ENCODE peak calls at places on chromosome 15, in nine cellular contexts. U is body of pancreas, K is A549, W is heart left ventricle, G is breast epithelium, E is Peyer's patch, C is lower leg skin, V is transverse colon, L is uterus. H is an unnamed sample.

GRCh38 chr15:53351373-53351772 is 408.1 kb downstream of the WDR72 start:
- DNase-seq in V (no peak), L (no peak), G (no peak), E (no peak), W (no peak), U (no peak), C (no peak), K (no peak), H (no peak)

GRCh38 chr15:64379216-64379960 is 1.9 kb downstream of the PCLAF start:
- DNase-seq in E (no peak), L (no peak), V (no peak), U (no peak), G (no peak), C (no peak), K (no peak), W (no peak), H (no peak)

GRCh38 chr15:71333839-71334238 is 218.6 kb downstream of the THSD4 start:
- DNase-seq in E (no peak), U (no peak), C (no peak), G (no peak), V (no peak), K (no peak), L (no peak), W (no peak), H (no peak)

GRCh38 chr15:26503998-26504397 is 268.9 kb downstream of the GABRB3 start:
- DNase-seq in G (no peak), V (no peak), W (no peak), L (no peak), C (no peak), U (no peak), E (no peak), K (no peak), H (no peak)

GRCh38 chr15:70062321-70062956 is 35.3 kb downstream of the TLE3 start:
- DNase-seq in K (no peak), C (peak), L (peak), W (peak), V (peak), G (peak), E (no peak), U (peak), H (no peak)

GRCh38 chr15:38533926-38534325 is 30.7 kb downstream of the RASGRP1 start:
- DNase-seq in G (no peak), V (no peak), E (no peak), U (no peak), W (no peak), K (no peak), C (no peak), L (no peak), H (no peak)

GRCh38 chr15:50145451-50145872 is 26.4 kb upstream of the ATP8B4 start:
- DNase-seq in V (no peak), W (no peak), K (peak), E (no peak), L (peak), C (no peak), U (peak), G (no peak), H (no peak)

GRCh38 chr15:77497942-77498361 is 77.3 kb downstream of the HMG20A start:
- DNase-seq in G (no peak), W (peak), L (peak), E (no peak), V (no peak), U (peak), C (no peak), K (no peak), H (no peak)

GRCh38 chr15:39657714-39658113 is 76.8 kb downstream of the THBS1 start:
- DNase-seq in K (no peak), W (no peak), V (no peak), U (no peak), L (no peak), G (no peak), E (no peak), C (no peak), H (peak)

GRCh38 chr15:101179341-101180153 is 72.3 kb downstream of the CHSY1 start:
- DNase-seq in C (no peak), V (no peak), U (no peak), E (no peak), K (no peak), L (no peak), G (no peak), W (no peak), H (no peak)

GRCh38 chr15:55694652-55695150 is 48.3 kb downstream of the PRTG start:
- DNase-seq in G (no peak), L (no peak), W (no peak), U (no peak), E (no peak), K (no peak), C (no peak), V (no peak), H (no peak)

GRCh38 chr15:60118146-60118545 is 114.0 kb downstream of the FOXB1 start:
- DNase-seq in W (no peak), V (no peak), U (no peak), E (no peak), L (no peak), C (no peak), K (no peak), G (no peak), H (no peak)

GRCh38 chr15:44719293-44719999 is 8.1 kb downstream of the B2M start:
- DNase-seq in E (peak), V (no peak), W (no peak), C (no peak), K (no peak), U (no peak), G (no peak), L (no peak), H (no peak)

GRCh38 chr15:68582236-68582635 is 3.4 kb downstream of the CORO2B start:
- DNase-seq in G (no peak), E (no peak), W (no peak), V (no peak), K (no peak), C (no peak), U (no peak), L (no peak), H (no peak)

GRCh38 chr15:41417418-41417811 is 520 bp downstream of the RTF1 start:
- DNase-seq in E (no peak), V (peak), U (no peak), W (peak), C (peak), K (peak), G (no peak), L (peak), H (peak)

GRCh38 chr15:55710286-55710685 is 32.7 kb downstream of the PRTG start:
- DNase-seq in V (no peak), G (no peak), K (no peak), U (no peak), L (no peak), C (no peak), W (no peak), E (no peak), H (no peak)

GRCh38 chr15:78382114-78382886 is 42.1 kb downstream of the CRABP1 start:
- DNase-seq in C (no peak), V (no peak), W (no peak), E (no peak), K (no peak), L (no peak), U (no peak), G (no peak), H (no peak)

DNA sequence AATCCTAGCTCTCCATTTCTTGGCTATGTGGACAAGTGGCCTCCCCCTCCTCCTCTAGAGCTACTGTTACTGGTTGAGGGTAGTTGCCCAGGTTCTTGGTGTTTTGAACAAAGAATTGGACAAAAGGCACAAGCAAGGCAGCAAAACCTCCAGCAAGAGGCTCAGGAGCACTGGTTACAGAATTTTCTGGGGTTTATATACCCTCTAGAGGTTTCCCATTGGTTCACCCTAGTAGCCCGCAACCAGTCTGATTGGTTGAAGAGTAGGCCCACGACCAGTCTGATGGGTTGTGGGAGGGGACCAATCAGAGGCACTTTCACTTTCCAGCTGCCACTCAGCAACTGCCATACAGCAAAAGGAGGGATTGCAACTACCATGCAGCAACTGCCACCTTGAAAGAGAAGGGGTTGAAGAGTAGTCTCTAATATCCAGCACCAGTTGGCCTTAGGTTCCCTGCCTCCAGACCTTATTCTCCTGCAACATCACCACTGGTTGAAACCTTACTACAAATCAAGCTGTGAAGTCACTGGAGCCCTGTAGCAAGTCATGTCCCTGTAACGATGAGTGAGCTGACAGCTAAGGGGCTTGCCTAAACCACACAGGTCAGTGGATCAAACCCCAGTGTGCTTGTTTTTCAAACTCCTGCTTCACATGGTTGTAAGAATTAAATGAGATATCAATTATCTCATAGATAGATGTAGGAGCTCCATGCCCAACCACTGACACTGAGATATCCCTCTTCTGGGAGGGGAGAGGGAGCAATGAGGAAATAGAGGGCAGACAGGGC is 2.9 kb upstream of the C15orf39 start:
- DNase-seq in G (no peak), V (peak), C (no peak), W (no peak), U (no peak), E (no peak), L (no peak), K (no peak), H (peak)
- TF ChIP-seq POLR2A in G (no peak), V (no peak), C (no peak), W (no peak), U (no peak), E (no peak), L (no peak), K (no peak), H (no peak)

DNA sequence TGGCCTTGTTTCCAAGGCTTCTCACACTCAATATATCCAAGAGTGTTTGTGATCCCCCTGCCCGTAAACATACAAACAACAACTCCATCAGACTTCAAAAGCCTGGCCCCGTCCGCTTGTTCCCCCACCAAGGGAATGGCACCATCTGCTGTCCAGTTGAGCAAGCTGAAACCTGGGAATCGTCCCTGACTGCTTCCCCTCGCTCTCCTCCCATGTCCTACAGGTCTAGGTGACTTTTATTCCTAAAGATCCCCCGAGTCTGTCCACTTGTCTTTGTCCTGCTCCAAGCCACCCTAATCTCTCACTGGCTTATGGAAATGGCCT is 27.9 kb upstream of the FAM174B start:
- DNase-seq in V (peak), G (no peak), E (no peak), K (no peak), W (peak), U (peak), C (no peak), L (peak), H (no peak)
- TF ChIP-seq POLR2A in V (no peak), G (no peak), E (no peak), K (no peak), W (no peak), U (no peak), C (no peak), L (no peak), H (no peak)

GRCh38 chr15:67173015-67173414 is 81.4 kb downstream of the AAGAB start:
- DNase-seq in G (no peak), E (no peak), W (no peak), U (no peak), C (no peak), V (no peak), K (no peak), L (no peak), H (no peak)

GRCh38 chr15:67175643-67176071 is 78.8 kb downstream of the AAGAB start:
- DNase-seq in V (peak), K (no peak), L (no peak), U (peak), W (no peak), C (peak), G (no peak), E (peak), H (no peak)

GRCh38 chr15:67173786-67174185 is 80.7 kb downstream of the AAGAB start:
- DNase-seq in C (no peak), G (no peak), K (no peak), W (no peak), E (no peak), L (no peak), U (no peak), V (no peak), H (no peak)

GRCh38 chr15:67174864-67175573 is 79.4 kb downstream of the AAGAB start:
- DNase-seq in V (no peak), L (no peak), U (no peak), W (no peak), G (no peak), C (no peak), K (peak), E (no peak), H (peak)

DNA sequence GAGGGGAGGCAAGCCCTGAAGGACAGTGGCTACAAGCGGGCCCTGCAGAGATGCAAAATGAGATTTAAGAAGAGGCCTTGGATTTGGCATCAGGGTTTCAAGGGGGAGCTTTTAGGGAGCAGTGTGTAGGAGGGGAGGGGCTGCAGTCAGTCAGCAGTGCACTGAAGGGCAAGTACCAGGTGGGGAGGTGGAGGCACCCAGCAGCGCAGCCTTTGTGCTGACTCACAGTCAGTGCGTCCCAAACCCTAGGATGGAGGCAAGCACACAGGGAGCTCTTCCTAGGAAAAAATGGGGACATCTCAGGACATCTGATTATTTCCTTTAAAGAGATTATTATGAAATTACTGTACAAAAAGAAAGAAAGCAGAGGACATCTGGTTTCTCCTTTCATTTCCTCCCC is 80.0 kb downstream of the AAGAB start:
- DNase-seq in V (no peak), L (no peak), C (no peak), K (no peak), G (no peak), U (no peak), E (no peak), W (no peak), H (no peak)
- TF ChIP-seq POLR2A in V (no peak), L (no peak), C (no peak), K (no peak), G (no peak), U (no peak), E (no peak), W (no peak), H (no peak)

DNA sequence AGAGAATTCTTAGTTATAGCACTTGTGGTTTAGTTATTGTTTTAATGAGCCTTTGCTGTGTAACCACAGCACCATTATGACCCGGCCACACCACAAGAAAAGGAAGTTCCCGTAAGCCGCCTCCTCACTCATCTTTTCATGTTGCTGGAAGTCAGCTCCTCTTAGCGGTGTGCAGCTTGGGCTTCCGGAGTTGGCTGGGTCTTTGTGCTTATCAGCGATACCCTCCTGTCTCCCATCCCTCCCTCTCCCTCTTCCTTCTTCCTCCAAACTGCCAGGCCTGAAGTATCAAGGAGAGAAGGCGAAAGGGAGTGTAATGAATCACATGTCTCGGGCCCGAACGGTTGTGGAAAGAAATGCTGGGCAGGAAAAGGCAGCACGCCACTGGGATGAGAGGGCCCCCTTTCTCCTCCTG is 353.5 kb downstream of the MCTP2 start:
- DNase-seq in W (no peak), U (no peak), V (no peak), K (no peak), L (no peak), G (no peak), C (no peak), E (no peak), H (no peak)
- TF ChIP-seq POLR2A in W (no peak), U (no peak), V (no peak), K (no peak), L (no peak), G (no peak), C (no peak), E (no peak), H (no peak)

H was measured in H54.